ENCODE peak calls at places on chromosomes 12 and 14, in eight cellular contexts. One of them, this sample, is unnamed.

GRCh38 chr14:52455291-52456088 is 96.8 kb downstream of the TXNDC16 start:
- DNase-seq in HCT116: no peak
- DNase-seq in esophagus squamous epithelium: no peak
- DNase-seq in A549: no peak
- DNase-seq in suprapubic skin: no peak
- DNase-seq in gastrocnemius medialis: no peak
- DNase-seq in Peyer's patch: no peak
- DNase-seq in IMR-90: peak
- DNase-seq in this sample: no peak

GRCh38 chr14:89340200-89340667 is 76.8 kb downstream of the FOXN3 start:
- DNase-seq in esophagus squamous epithelium: no peak
- DNase-seq in suprapubic skin: no peak
- DNase-seq in Peyer's patch: no peak
- DNase-seq in HCT116: no peak
- DNase-seq in IMR-90: peak
- DNase-seq in gastrocnemius medialis: no peak
- DNase-seq in A549: no peak
- DNase-seq in this sample: no peak

GRCh38 chr12:56282030-56282429 is 15.3 kb downstream of the COQ10A start:
- DNase-seq in A549: no peak
- DNase-seq in IMR-90: no peak
- DNase-seq in suprapubic skin: no peak
- DNase-seq in gastrocnemius medialis: no peak
- DNase-seq in Peyer's patch: no peak
- DNase-seq in HCT116: no peak
- DNase-seq in esophagus squamous epithelium: no peak
- DNase-seq in this sample: no peak

GRCh38 chr14:35337557-35338255 is 45.5 kb downstream of the PSMA6 start:
- DNase-seq in Peyer's patch: no peak
- DNase-seq in HCT116: no peak
- DNase-seq in IMR-90: no peak
- DNase-seq in A549: no peak
- DNase-seq in esophagus squamous epithelium: no peak
- DNase-seq in suprapubic skin: no peak
- DNase-seq in gastrocnemius medialis: no peak
- DNase-seq in this sample: no peak

GRCh38 chr12:15495742-15496141 is 173.4 kb downstream of the PTPRO start:
- DNase-seq in esophagus squamous epithelium: no peak
- DNase-seq in HCT116: no peak
- DNase-seq in IMR-90: no peak
- DNase-seq in suprapubic skin: no peak
- DNase-seq in Peyer's patch: no peak
- DNase-seq in A549: no peak
- DNase-seq in gastrocnemius medialis: no peak
- DNase-seq in this sample: no peak

GRCh38 chr14:89603938-89604480 is 187.0 kb upstream of the FOXN3 start:
- DNase-seq in gastrocnemius medialis: no peak
- DNase-seq in A549: no peak
- DNase-seq in HCT116: no peak
- DNase-seq in Peyer's patch: no peak
- DNase-seq in esophagus squamous epithelium: no peak
- DNase-seq in IMR-90: no peak
- DNase-seq in suprapubic skin: no peak
- DNase-seq in this sample: no peak

GRCh38 chr14:62084020-62084419 is 321.8 kb downstream of the SNAPC1 start:
- DNase-seq in Peyer's patch: no peak
- DNase-seq in HCT116: no peak
- DNase-seq in IMR-90: no peak
- DNase-seq in gastrocnemius medialis: no peak
- DNase-seq in suprapubic skin: no peak
- DNase-seq in A549: no peak
- DNase-seq in esophagus squamous epithelium: no peak
- DNase-seq in this sample: no peak

GRCh38 chr12:114664661-114665320 is 19.2 kb downstream of the TBX3 start:
- DNase-seq in esophagus squamous epithelium: no peak
- DNase-seq in HCT116: no peak
- DNase-seq in IMR-90: no peak
- DNase-seq in A549: no peak
- DNase-seq in gastrocnemius medialis: no peak
- DNase-seq in Peyer's patch: no peak
- DNase-seq in suprapubic skin: no peak
- DNase-seq in this sample: no peak

GRCh38 chr14:104664588-104664987 is 24.8 kb upstream of the INF2 start:
- DNase-seq in esophagus squamous epithelium: no peak
- DNase-seq in gastrocnemius medialis: no peak
- DNase-seq in suprapubic skin: no peak
- DNase-seq in Peyer's patch: no peak
- DNase-seq in HCT116: no peak
- DNase-seq in A549: no peak
- DNase-seq in IMR-90: no peak
- DNase-seq in this sample: no peak
- H3K4me3 ChIP-seq in esophagus squamous epithelium: no peak
- H3K4me3 ChIP-seq in gastrocnemius medialis: no peak
- H3K4me3 ChIP-seq in suprapubic skin: no peak
- H3K4me3 ChIP-seq in Peyer's patch: no peak
- H3K4me3 ChIP-seq in HCT116: no peak
- H3K4me3 ChIP-seq in A549: no peak
- H3K4me3 ChIP-seq in IMR-90: no peak
- H3K4me3 ChIP-seq in this sample: no peak

GRCh38 chr14:69344171-69344570 is 53.9 kb downstream of the ERH start:
- DNase-seq in IMR-90: no peak
- DNase-seq in Peyer's patch: no peak
- DNase-seq in HCT116: no peak
- DNase-seq in gastrocnemius medialis: no peak
- DNase-seq in suprapubic skin: no peak
- DNase-seq in A549: no peak
- DNase-seq in esophagus squamous epithelium: no peak
- DNase-seq in this sample: no peak

GRCh38 chr14:69342928-69343525 is 55.1 kb downstream of the ERH start:
- DNase-seq in gastrocnemius medialis: no peak
- DNase-seq in suprapubic skin: no peak
- DNase-seq in HCT116: no peak
- DNase-seq in A549: no peak
- DNase-seq in esophagus squamous epithelium: no peak
- DNase-seq in IMR-90: no peak
- DNase-seq in Peyer's patch: no peak
- DNase-seq in this sample: no peak

GRCh38 chr14:69345402-69345801 is 52.7 kb downstream of the ERH start:
- DNase-seq in gastrocnemius medialis: no peak
- DNase-seq in HCT116: no peak
- DNase-seq in A549: no peak
- DNase-seq in suprapubic skin: no peak
- DNase-seq in Peyer's patch: no peak
- DNase-seq in esophagus squamous epithelium: no peak
- DNase-seq in IMR-90: no peak
- DNase-seq in this sample: no peak

GRCh38 chr14:69349091-69349777 is 48.9 kb downstream of the ERH start:
- DNase-seq in esophagus squamous epithelium: no peak
- DNase-seq in gastrocnemius medialis: no peak
- DNase-seq in IMR-90: no peak
- DNase-seq in A549: no peak
- DNase-seq in HCT116: no peak
- DNase-seq in Peyer's patch: no peak
- DNase-seq in suprapubic skin: no peak
- DNase-seq in this sample: no peak

DNA sequence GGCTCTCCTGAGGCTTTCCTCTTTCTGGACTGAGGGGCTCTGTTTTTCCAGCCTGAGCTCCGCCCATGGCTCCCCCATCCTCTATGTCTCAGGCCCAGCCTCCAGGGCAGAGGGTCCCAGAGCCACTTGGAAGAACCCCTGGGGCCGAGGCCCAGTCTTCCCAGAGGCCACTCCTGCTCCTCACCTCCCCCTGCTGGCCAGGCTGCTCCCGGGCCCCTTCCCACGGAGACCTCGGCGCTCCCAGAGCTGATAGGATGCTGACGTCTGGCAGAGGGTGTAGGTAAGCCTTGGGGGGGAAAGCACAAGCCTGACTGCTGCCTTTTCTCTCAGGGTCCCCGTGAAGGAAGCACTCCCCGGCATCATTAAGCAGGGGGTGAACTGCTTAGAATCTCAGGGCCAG is 51.4 kb downstream of the ERH start:
- DNase-seq in IMR-90: no peak
- DNase-seq in suprapubic skin: no peak
- DNase-seq in HCT116: no peak
- DNase-seq in Peyer's patch: no peak
- DNase-seq in A549: peak
- DNase-seq in gastrocnemius medialis: no peak
- DNase-seq in esophagus squamous epithelium: no peak
- DNase-seq in this sample: no peak
- TF ChIP-seq CTCF in IMR-90: peak
- TF ChIP-seq CTCF in suprapubic skin: peak
- TF ChIP-seq CTCF in HCT116: peak
- TF ChIP-seq CTCF in Peyer's patch: peak
- TF ChIP-seq CTCF in A549: peak
- TF ChIP-seq CTCF in gastrocnemius medialis: no peak
- TF ChIP-seq CTCF in esophagus squamous epithelium: no peak
- TF ChIP-seq CTCF in this sample: no peak

DNA sequence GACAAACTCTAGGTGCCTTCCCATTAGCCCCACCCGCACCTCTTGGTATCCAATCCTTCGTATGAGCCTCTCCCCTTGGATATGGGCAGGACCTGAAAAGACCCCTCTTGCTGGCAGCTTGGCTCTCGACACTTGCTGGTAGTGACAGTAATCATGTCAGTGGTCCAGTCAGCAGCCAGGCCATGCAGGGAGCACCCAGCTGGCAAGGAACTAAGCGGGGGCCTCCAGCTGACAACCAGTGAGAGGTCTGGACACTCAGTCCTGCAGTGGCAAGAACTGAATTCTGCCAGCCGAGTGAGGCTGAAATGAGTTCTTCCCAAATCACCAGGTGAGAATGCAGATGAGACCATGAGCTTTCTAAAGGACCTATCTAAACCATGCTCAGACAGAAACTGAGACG is 46.4 kb downstream of the SINHCAF start:
- DNase-seq in Peyer's patch: no peak
- DNase-seq in gastrocnemius medialis: no peak
- DNase-seq in esophagus squamous epithelium: no peak
- DNase-seq in suprapubic skin: no peak
- DNase-seq in IMR-90: no peak
- DNase-seq in A549: no peak
- DNase-seq in HCT116: no peak
- DNase-seq in this sample: no peak
- TF ChIP-seq POLR2A in Peyer's patch: no peak
- TF ChIP-seq POLR2A in gastrocnemius medialis: no peak
- TF ChIP-seq POLR2A in esophagus squamous epithelium: no peak
- TF ChIP-seq POLR2A in suprapubic skin: no peak
- TF ChIP-seq POLR2A in IMR-90: no peak
- TF ChIP-seq POLR2A in A549: no peak
- TF ChIP-seq POLR2A in HCT116: no peak
- TF ChIP-seq POLR2A in this sample: no peak

GRCh38 chr12:98490491-98491453 is 24.6 kb upstream of the TMPO start:
- DNase-seq in esophagus squamous epithelium: peak
- DNase-seq in IMR-90: peak
- DNase-seq in HCT116: peak
- DNase-seq in A549: peak
- DNase-seq in Peyer's patch: peak
- DNase-seq in gastrocnemius medialis: peak
- DNase-seq in suprapubic skin: peak
- DNase-seq in this sample: peak
- H3K4me3 ChIP-seq in esophagus squamous epithelium: peak
- H3K4me3 ChIP-seq in IMR-90: no peak
- H3K4me3 ChIP-seq in HCT116: peak
- H3K4me3 ChIP-seq in A549: peak
- H3K4me3 ChIP-seq in Peyer's patch: no peak
- H3K4me3 ChIP-seq in gastrocnemius medialis: peak
- H3K4me3 ChIP-seq in suprapubic skin: peak
- H3K4me3 ChIP-seq in this sample: no peak

DNA sequence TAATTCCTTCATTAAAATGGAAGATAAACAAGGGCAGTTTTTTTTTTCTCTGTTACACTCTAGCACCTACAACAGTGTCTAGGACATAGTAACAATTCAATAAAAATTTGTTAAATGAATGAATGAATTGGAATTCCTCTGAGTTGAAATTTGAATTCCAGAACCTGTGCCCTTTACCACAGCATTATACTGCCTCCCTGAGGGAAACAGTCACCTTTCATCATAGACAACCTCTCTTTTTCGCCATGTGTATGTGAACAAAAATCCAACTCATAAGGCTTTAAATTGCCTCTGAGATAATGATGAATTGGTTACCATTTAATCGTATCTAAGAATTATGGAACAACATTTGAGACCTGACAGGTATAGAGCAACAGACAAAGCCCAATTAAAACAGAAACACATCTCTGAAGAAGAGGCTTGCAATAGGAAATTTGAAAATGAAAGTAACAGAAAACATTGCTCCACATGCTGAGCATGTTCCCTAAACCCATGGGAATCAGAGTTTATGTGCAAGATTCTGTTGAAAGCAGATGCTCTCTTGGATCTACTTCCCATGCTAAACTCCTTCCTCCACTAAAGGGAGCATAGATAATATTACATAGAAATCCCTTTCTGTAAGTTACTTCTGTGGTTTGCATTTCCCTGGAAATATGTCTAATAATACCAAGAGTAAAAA is 657.8 kb downstream of the GALC start:
- DNase-seq in gastrocnemius medialis: no peak
- DNase-seq in A549: no peak
- DNase-seq in IMR-90: no peak
- DNase-seq in suprapubic skin: no peak
- DNase-seq in Peyer's patch: no peak
- DNase-seq in esophagus squamous epithelium: no peak
- DNase-seq in HCT116: no peak
- DNase-seq in this sample: no peak
- TF ChIP-seq CTCF in gastrocnemius medialis: no peak
- TF ChIP-seq CTCF in A549: no peak
- TF ChIP-seq CTCF in IMR-90: peak
- TF ChIP-seq CTCF in suprapubic skin: no peak
- TF ChIP-seq CTCF in Peyer's patch: no peak
- TF ChIP-seq CTCF in esophagus squamous epithelium: no peak
- TF ChIP-seq CTCF in HCT116: no peak
- TF ChIP-seq CTCF in this sample: no peak

DNA sequence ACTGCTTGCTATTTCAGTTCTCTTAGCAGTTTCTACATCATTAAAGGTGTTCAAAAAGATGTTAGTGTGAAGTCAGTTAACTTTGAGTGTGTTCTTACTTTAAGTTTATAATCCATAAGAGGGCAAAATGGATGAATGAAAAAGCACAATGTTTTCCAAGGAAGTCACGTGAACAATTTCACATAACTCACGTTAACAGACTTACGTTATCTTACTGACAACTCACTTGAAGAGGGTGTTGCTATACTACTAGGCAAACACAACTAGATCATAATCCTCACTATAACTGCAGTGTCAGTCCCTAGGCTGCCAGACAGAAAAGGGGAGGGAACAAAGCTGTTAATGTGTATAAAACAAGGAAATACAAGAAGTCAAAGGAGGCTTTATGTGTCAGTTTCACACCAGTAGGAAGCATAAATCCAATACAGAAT is 6.4 kb downstream of the SLC2A13 start:
- DNase-seq in IMR-90: no peak
- DNase-seq in esophagus squamous epithelium: no peak
- DNase-seq in A549: peak
- DNase-seq in Peyer's patch: no peak
- DNase-seq in HCT116: no peak
- DNase-seq in gastrocnemius medialis: no peak
- DNase-seq in suprapubic skin: no peak
- DNase-seq in this sample: no peak
- TF ChIP-seq POLR2A in IMR-90: no peak
- TF ChIP-seq POLR2A in esophagus squamous epithelium: no peak
- TF ChIP-seq POLR2A in A549: no peak
- TF ChIP-seq POLR2A in Peyer's patch: no peak
- TF ChIP-seq POLR2A in HCT116: no peak
- TF ChIP-seq POLR2A in gastrocnemius medialis: no peak
- TF ChIP-seq POLR2A in suprapubic skin: no peak
- TF ChIP-seq POLR2A in this sample: no peak

This sample was measured in lower leg skin.